ENCODE peak calls at places on chromosomes 3 and 15, in nine cellular contexts. K is transverse colon, L is lower leg skin, B is GM12878, W is heart left ventricle, E is HCT116, J is A549, D is K562, T is endothelial cell of umbilical vein. V is an unnamed sample.
A peak's percentile ranks its signal among the peaks of the same experiment; 100 is the strongest.

GRCh38 chr3:58332575-58333179 is at the start of gene PXK:
- DNase-seq in W (peak; percentile 92), E (peak; percentile 27), D (peak; percentile 78), L (peak; percentile 62), K (peak; percentile 86), J (peak; percentile 57), B (no peak), T (peak; percentile 75), V (peak; percentile 65)

GRCh38 chr3:112973325-112974177 is 1.4 kb downstream of the CD200R1 start:
- DNase-seq in B (peak; percentile 66), K (peak; percentile 24), D (no peak), W (no peak), E (no peak), T (no peak), L (no peak), J (no peak), V (no peak)

GRCh38 chr3:166367947-166368533 is 530.8 kb upstream of the BCHE start:
- DNase-seq in W (no peak), E (no peak), B (no peak), K (no peak), T (no peak), D (no peak), J (no peak), L (no peak), V (no peak)

GRCh38 chr3:135930243-135930642 is 35.3 kb upstream of the PPP2R3A start:
- DNase-seq in T (no peak), K (no peak), L (no peak), D (no peak), J (no peak), E (no peak), B (no peak), W (no peak), V (no peak)

GRCh38 chr15:84685304-84685703 is 27.3 kb upstream of the NMB start:
- DNase-seq in W (no peak), J (peak; percentile 82), D (peak; percentile 31), K (peak; percentile 13), B (no peak), L (peak; percentile 26), E (peak; percentile 50), T (no peak), V (no peak)

GRCh38 chr3:49171119-49171774 is at the start of gene KLHDC8B:
- DNase-seq in K (peak; percentile 89), E (peak; percentile 54), B (peak; percentile 12), D (peak; percentile 94), T (peak; percentile 95), J (peak; percentile 76), W (peak; percentile 93), L (peak; percentile 79), V (peak; percentile 94)

GRCh38 chr3:31693346-31693745 is 160.6 kb downstream of the STT3B start:
- DNase-seq in W (no peak), B (no peak), J (no peak), L (no peak), D (no peak), T (no peak), E (no peak), K (no peak), V (no peak)

GRCh38 chr15:27808182-27808581 is 290.9 kb downstream of the OCA2 start:
- DNase-seq in E (no peak), J (peak; percentile 7), B (no peak), D (peak; percentile 12), T (no peak), K (no peak), L (no peak), W (no peak), V (no peak)

GRCh38 chr15:92453611-92454010 is 59.9 kb downstream of the ST8SIA2 start:
- DNase-seq in J (no peak), T (no peak), D (no peak), W (no peak), B (no peak), L (no peak), K (no peak), E (no peak), V (no peak)

GRCh38 chr15:90618330-90619136 is 88.8 kb downstream of the CRTC3 start:
- DNase-seq in J (no peak), D (no peak), E (no peak), T (no peak), K (no peak), W (no peak), L (no peak), B (no peak), V (no peak)

GRCh38 chr3:181581651-181582050 is 130.1 kb upstream of the SOX2 start:
- DNase-seq in K (no peak), E (no peak), L (no peak), D (no peak), W (no peak), T (no peak), J (no peak), B (no peak), V (no peak)

GRCh38 chr3:129001101-129001816 is at the start of gene EFCC1:
- DNase-seq in K (peak; percentile 46), L (no peak), E (no peak), T (peak; percentile 60), D (no peak), J (no peak), W (peak; percentile 86), B (no peak), V (no peak)

GRCh38 chr3:160224256-160224655 is 966 bp upstream of the C3orf80 start:
- DNase-seq in L (no peak), W (no peak), T (no peak), B (no peak), J (no peak), K (no peak), E (no peak), D (no peak), V (no peak)

GRCh38 chr15:73988075-73988969 is 3.8 kb downstream of the STOML1 start:
- DNase-seq in L (no peak), D (no peak), E (no peak), B (no peak), W (no peak), T (no peak), K (no peak), J (peak; percentile 38), V (no peak)

GRCh38 chr3:185995352-185995751 is 57.5 kb upstream of the TRA2B start:
- DNase-seq in L (no peak), B (no peak), J (no peak), K (no peak), D (no peak), E (no peak), T (no peak), W (no peak), V (no peak)

GRCh38 chr15:39300451-39301153 is 280.3 kb upstream of the THBS1 start:
- DNase-seq in T (peak; percentile 81), W (no peak), K (no peak), J (peak; percentile 30), D (no peak), E (no peak), L (no peak), B (no peak), V (peak; percentile 38)

GRCh38 chr3:133135303-133135702 is 97.1 kb downstream of the TMEM108 start:
- DNase-seq in K (no peak), E (no peak), B (no peak), J (no peak), L (no peak), T (no peak), W (no peak), D (no peak), V (no peak)

GRCh38 chr15:71341811-71342550 is 226.7 kb downstream of the THSD4 start:
- DNase-seq in B (no peak), T (no peak), D (no peak), W (no peak), K (no peak), L (no peak), E (no peak), J (no peak), V (no peak)

GRCh38 chr3:43223670-43224364 is 62.5 kb upstream of the SNRK start:
- DNase-seq in K (no peak), E (no peak), J (no peak), L (no peak), T (peak; percentile 63), W (no peak), D (no peak), B (no peak), V (no peak)

GRCh38 chr15:63035977-63036376 is 6.6 kb upstream of the TPM1 start:
- DNase-seq in B (no peak), E (no peak), W (no peak), L (no peak), T (no peak), K (no peak), J (no peak), D (no peak), V (no peak)

DNA sequence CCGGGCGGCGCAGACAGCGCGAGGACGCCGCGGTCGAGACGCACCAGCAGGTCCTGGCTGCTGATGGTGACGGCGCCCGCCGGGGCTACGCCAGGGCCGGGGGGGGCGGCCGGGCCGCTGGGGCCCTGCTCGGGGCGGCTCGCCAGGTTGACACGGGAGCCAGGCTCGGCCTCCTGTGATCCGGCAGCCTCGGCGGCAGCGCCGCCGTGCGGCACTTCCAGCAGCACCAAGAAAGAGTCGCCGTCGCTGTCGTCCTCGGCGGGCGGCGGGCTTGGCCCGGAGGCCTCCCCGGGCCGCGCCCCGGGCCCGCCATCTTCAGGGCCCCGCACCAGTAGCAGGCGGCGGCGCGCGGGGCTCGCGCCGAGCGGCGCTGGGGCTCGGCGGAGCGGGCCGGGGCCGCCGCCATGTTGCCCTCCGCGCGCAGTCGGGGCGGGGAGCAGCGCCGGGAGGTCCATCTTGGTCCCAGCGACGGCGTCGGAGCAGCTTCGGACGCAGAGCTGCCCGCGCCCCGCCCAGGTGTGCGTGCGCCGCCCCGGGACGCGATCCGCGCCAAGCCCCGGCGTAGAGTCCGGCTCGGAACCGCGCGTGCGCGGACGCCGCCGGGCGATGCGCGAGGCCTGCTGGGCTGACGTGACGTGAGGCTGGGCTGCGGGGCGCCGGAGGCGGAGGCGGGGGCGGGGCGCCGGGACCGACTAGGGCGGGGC is at the start of gene ZXDC:
- DNase-seq in W (peak; percentile 98), J (peak; percentile 90), T (peak; percentile 94), E (peak; percentile 85), D (peak; percentile 90), L (peak; percentile 89), K (peak; percentile 95), B (peak; percentile 70), V (peak; percentile 100)
- TF ChIP-seq POLR2A in W (peak; percentile 50), J (peak; percentile 87), T (peak; percentile 81), E (peak; percentile 63), D (no peak), L (peak; percentile 43), K (no peak), B (peak; percentile 89), V (peak; percentile 92)

GRCh38 chr3:147368561-147369151 is 37.7 kb downstream of the ZIC4 start:
- DNase-seq in T (no peak), L (no peak), J (no peak), B (no peak), D (no peak), W (no peak), E (no peak), K (no peak), V (no peak)
- TF ChIP-seq POLR2A in T (no peak), L (no peak), J (no peak), B (no peak), D (no peak), W (no peak), E (no peak), K (no peak), V (no peak)

GRCh38 chr15:100349696-100350433 is 8.1 kb upstream of the ADAMTS17 start:
- DNase-seq in B (peak; percentile 11), J (peak; percentile 95), K (peak; percentile 95), W (peak; percentile 96), D (peak; percentile 84), T (peak; percentile 81), E (peak; percentile 70), L (peak; percentile 91), V (no peak)
- TF ChIP-seq POLR2A in B (no peak), J (no peak), K (peak; percentile 30), W (peak; percentile 55), D (no peak), T (no peak), E (no peak), L (no peak), V (no peak)

GRCh38 chr15:70096215-70096974 is 1.3 kb downstream of the TLE3 start:
- DNase-seq in J (peak; percentile 31), B (no peak), L (peak; percentile 47), T (peak; percentile 68), K (peak; percentile 61), W (peak; percentile 78), E (no peak), D (peak; percentile 66), V (peak; percentile 70)
- TF ChIP-seq POLR2A in J (no peak), B (no peak), L (no peak), T (peak; percentile 56), K (no peak), W (no peak), E (no peak), D (peak; percentile 36), V (no peak)